ENCODE peak calls at places on chromosome 7, in seven cellular contexts. W is fibroblast of lung, O is endodermal cell, C is psoas muscle, Z is PC-9, F is H9, L is heart right ventricle. T is an unnamed sample.

GRCh38 chr7:53315986-53316385 is 280.6 kb downstream of the POM121L12 start:
- DNase-seq in W (peak; percentile 2), O (no peak), C (no peak), Z (peak; percentile 74), F (no peak), L (peak; percentile 41), T (no peak)

GRCh38 chr7:156475666-156476065 is 164.9 kb upstream of the RNF32 start:
- DNase-seq in W (peak; percentile 85), O (peak; percentile 40), C (no peak), Z (no peak), F (no peak), L (no peak), T (no peak)

GRCh38 chr7:2817456-2817855 is 26.7 kb downstream of the GNA12 start:
- DNase-seq in W (no peak), O (no peak), C (no peak), Z (no peak), F (no peak), L (no peak), T (no peak)

GRCh38 chr7:90238583-90238982 is 6.4 kb upstream of the CFAP69 start:
- DNase-seq in W (no peak), O (no peak), C (no peak), Z (no peak), F (no peak), L (no peak), T (no peak)

GRCh38 chr7:20407585-20408466 is 77.1 kb downstream of the ITGB8 start:
- DNase-seq in W (peak; percentile 76), O (peak; percentile 50), C (no peak), Z (peak; percentile 91), F (no peak), L (peak; percentile 55), T (peak; percentile 56)

GRCh38 chr7:92955081-92955480 is 118.7 kb upstream of the CDK6 start:
- DNase-seq in W (no peak), O (no peak), C (no peak), Z (no peak), F (no peak), L (no peak), T (no peak)

GRCh38 chr7:12386237-12386839 is 17.3 kb downstream of the VWDE start:
- DNase-seq in W (no peak), O (no peak), C (no peak), Z (no peak), F (no peak), L (no peak), T (no peak)

GRCh38 chr7:136940122-136940521 is 71.7 kb downstream of the CHRM2 start:
- DNase-seq in W (no peak), O (no peak), C (no peak), Z (no peak), F (no peak), L (no peak), T (no peak)

GRCh38 chr7:75642810-75643486 is 95.8 kb downstream of the HIP1 start:
- DNase-seq in W (peak; percentile 67), O (peak; percentile 89), C (no peak), Z (peak; percentile 62), F (peak; percentile 76), L (no peak), T (peak; percentile 13)

GRCh38 chr7:22193361-22194016 is 163.5 kb downstream of the RAPGEF5 start:
- DNase-seq in W (peak; percentile 62), O (peak; percentile 91), C (no peak), Z (no peak), F (peak; percentile 84), L (peak; percentile 15), T (peak; percentile 28)

GRCh38 chr7:23333671-23334246 is 34.6 kb downstream of the MALSU1 start:
- DNase-seq in W (peak; percentile 96), O (no peak), C (peak; percentile 61), Z (peak; percentile 69), F (no peak), L (peak; percentile 8), T (peak; percentile 74)

GRCh38 chr7:118629898-118630469 is 405.5 kb downstream of the ANKRD7 start:
- DNase-seq in W (no peak), O (peak; percentile 43), C (no peak), Z (no peak), F (no peak), L (no peak), T (no peak)

GRCh38 chr7:47578581-47579270 is 3.2 kb downstream of the TNS3 start:
- DNase-seq in W (peak; percentile 72), O (no peak), C (no peak), Z (peak; percentile 68), F (no peak), L (no peak), T (no peak)

GRCh38 chr7:82527831-82528230 is 84.3 kb upstream of the CACNA2D1 start:
- DNase-seq in W (peak; percentile 57), O (no peak), C (no peak), Z (peak; percentile 67), F (no peak), L (no peak), T (peak; percentile 13)

GRCh38 chr7:142838461-142839213 is 16.2 kb upstream of the EPHB6 start:
- DNase-seq in W (no peak), O (no peak), C (no peak), Z (peak; percentile 51), F (no peak), L (no peak), T (no peak)

GRCh38 chr7:120729300-120729699 is 128.6 kb downstream of the TSPAN12 start:
- DNase-seq in W (peak; percentile 27), O (no peak), C (no peak), Z (no peak), F (no peak), L (no peak), T (no peak)

GRCh38 chr7:52648903-52649302 is 386.5 kb upstream of the POM121L12 start:
- DNase-seq in W (peak; percentile 79), O (no peak), C (no peak), Z (no peak), F (no peak), L (no peak), T (peak; percentile 34)

GRCh38 chr7:149207324-149208035 is 12.1 kb downstream of the ZNF282 start:
- DNase-seq in W (no peak), O (no peak), C (peak; percentile 44), Z (no peak), F (no peak), L (no peak), T (no peak)

GRCh38 chr7:149210551-149210950 is 15.2 kb downstream of the ZNF282 start:
- DNase-seq in W (no peak), O (no peak), C (peak; percentile 19), Z (no peak), F (no peak), L (no peak), T (no peak)

GRCh38 chr7:149205690-149206381 is 10.5 kb downstream of the ZNF282 start:
- DNase-seq in W (no peak), O (no peak), C (peak; percentile 17), Z (peak; percentile 89), F (no peak), L (no peak), T (no peak)

GRCh38 chr7:149214020-149214720 is 18.8 kb downstream of the ZNF282 start:
- DNase-seq in W (no peak), O (no peak), C (no peak), Z (no peak), F (no peak), L (no peak), T (no peak)

GRCh38 chr7:149209518-149210269 is 14.3 kb downstream of the ZNF282 start:
- DNase-seq in W (peak; percentile 62), O (peak; percentile 94), C (peak; percentile 48), Z (no peak), F (peak; percentile 80), L (no peak), T (peak; percentile 76)
- H3K4me1 ChIP-seq in W (no peaks in the 10 kb centered on the region), O (no peaks in the 10 kb centered on the region), C (no peaks in the 10 kb centered on the region), Z (peaks cover 21% of the 10 kb centered on the region), F (peaks cover 7% of the 10 kb centered on the region), L (peaks cover 7% of the 10 kb centered on the region), T (no peaks in the 10 kb centered on the region)

DNA sequence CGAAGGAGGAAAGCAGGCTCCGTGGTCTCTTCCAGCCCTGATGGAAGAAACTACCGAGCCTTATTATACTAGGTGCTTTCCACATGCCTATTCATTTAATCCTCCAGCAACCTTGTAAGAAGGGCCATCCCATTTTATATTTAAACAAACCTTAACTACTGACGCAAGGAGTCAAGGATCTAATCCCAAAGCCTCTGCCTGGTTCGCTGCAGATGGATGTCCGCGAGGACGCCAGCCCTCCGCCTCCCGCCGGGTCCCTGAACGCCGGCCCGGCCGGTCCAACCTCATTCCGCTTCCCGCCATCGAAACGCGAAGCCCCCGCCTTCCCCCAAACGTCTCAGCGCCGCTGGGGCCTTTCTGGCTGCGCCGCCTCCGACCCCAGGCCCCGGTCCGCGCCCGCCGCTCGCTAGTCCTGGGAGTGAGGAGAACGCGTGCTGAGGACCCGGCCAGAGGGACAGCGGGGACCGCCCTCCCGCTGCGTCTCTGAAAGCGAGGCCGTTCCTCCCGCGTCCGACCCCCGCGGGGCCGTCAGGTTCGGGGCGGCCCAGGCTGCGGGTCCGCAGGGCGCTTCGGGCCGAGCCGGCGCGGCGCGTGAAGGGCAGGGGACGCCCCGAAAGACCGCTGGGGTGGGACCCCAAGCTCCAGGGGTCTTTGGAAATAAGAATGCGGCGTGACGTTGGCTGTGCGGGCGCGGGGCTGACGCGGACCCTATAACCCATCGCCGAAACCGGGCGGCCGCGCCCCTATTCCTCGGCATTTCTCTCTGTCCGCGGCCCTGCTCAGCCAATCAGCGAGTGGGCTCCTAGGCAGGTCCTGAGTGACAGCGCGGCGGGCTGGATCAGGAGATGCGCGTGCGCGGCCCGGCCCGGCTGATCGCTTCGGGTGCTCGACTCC is 448 bp upstream of the ATP6V0E2 start:
- DNase-seq in W (peak; percentile 89), O (peak; percentile 97), C (peak; percentile 97), Z (peak; percentile 88), F (peak; percentile 98), L (peak; percentile 95), T (peak; percentile 72)
- H3K4me1 ChIP-seq in W (peaks cover 2% of the 10 kb centered on the region), O (peaks cover 8% of the 10 kb centered on the region), C (peaks cover 16% of the 10 kb centered on the region), Z (peaks cover 5% of the 10 kb centered on the region), F (no peaks in the 10 kb centered on the region), L (peaks cover 56% of the 10 kb centered on the region), T (no peaks in the 10 kb centered on the region)

DNA sequence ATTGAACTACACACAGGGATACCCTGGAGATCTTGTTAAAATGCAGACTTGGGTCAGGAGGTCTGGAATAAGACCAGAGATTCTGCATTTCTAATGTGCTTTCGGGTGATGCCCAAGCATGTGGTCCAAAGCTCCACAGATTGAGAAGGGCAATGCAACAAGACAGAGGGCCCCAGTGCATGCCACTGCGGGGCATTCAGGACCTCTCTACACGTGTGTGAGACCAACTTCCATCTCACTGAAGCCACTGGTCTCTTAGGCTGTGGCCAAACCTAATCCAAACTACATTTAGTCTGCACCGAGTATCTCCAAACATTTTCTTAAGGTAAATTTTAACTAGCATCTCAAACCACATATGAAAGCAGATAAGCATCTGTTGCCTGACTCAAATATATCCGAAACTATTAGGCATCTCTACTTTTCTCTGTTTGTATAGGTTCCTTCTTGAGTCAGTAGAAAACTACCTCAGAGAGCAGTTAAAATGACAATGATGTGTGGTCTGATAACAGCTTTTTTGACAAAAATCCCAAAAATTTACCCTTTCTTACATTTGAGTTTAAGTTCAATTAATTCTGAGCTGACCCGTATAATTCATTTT is 107.5 kb downstream of the ELMO1 start:
- DNase-seq in W (no peak), O (no peak), C (no peak), Z (no peak), F (no peak), L (no peak), T (no peak)
- H3K4me1 ChIP-seq in W (no peaks in the 10 kb centered on the region), O (peaks cover 14% of the 10 kb centered on the region), C (no peaks in the 10 kb centered on the region), Z (no peaks in the 10 kb centered on the region), F (no peaks in the 10 kb centered on the region), L (peaks cover 69% of the 10 kb centered on the region), T (no peaks in the 10 kb centered on the region)

DNA sequence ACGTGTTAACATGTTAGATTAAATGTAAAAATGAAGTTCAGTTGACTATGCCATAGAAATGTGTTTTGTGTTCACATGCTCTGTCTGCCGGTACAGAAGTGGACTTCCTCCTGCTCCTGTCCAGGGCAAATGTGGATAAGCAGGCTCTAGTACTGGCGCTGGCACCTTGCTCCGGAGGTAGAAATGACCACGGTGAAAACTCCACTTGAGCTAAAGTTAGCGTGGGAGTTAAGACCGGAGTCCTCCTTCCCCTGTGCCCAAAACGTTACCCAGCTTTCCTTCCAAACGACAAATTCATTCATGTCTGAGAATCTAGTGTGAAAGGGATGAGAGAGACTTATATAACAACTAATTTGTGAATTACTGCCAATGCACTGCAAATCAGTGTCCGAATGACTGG is 35.0 kb upstream of the ATP6V0A4 start:
- DNase-seq in W (no peak), O (no peak), C (no peak), Z (no peak), F (no peak), L (no peak), T (no peak)
- H3K4me1 ChIP-seq in W (no peaks in the 10 kb centered on the region), O (no peaks in the 10 kb centered on the region), C (no peaks in the 10 kb centered on the region), Z (no peaks in the 10 kb centered on the region), F (no peaks in the 10 kb centered on the region), L (no peaks in the 10 kb centered on the region), T (no peaks in the 10 kb centered on the region)

T was measured in foreskin keratinocyte.